ENCODE peak calls at places on chromosome 9, in four cellular contexts. One of them, this sample, is unnamed.

GRCh38 chr9:108219664-108220063 is 636.1 kb downstream of the ACTL7B start:
- DNase-seq in lower leg skin: no peak
- DNase-seq in body of pancreas: peak
- DNase-seq in GM20000: no peak
- DNase-seq in this sample: no peak

GRCh38 chr9:76987594-76988200 is 31.8 kb upstream of the FOXB2 start:
- DNase-seq in lower leg skin: no peak
- DNase-seq in body of pancreas: no peak
- DNase-seq in GM20000: peak
- DNase-seq in this sample: no peak

GRCh38 chr9:6171667-6172066 is 43.9 kb upstream of the IL33 start:
- DNase-seq in lower leg skin: no peak
- DNase-seq in body of pancreas: no peak
- DNase-seq in GM20000: no peak
- DNase-seq in this sample: no peak

GRCh38 chr9:78607853-78608252 is 310.9 kb downstream of the PSAT1 start:
- DNase-seq in lower leg skin: no peak
- DNase-seq in body of pancreas: no peak
- DNase-seq in GM20000: no peak
- DNase-seq in this sample: no peak

GRCh38 chr9:135246248-135247173 is 159.0 kb downstream of the OLFM1 start:
- DNase-seq in lower leg skin: no peak
- DNase-seq in body of pancreas: no peak
- DNase-seq in GM20000: no peak
- DNase-seq in this sample: no peak

GRCh38 chr9:135513351-135513846 is 7.8 kb upstream of the LCN1 start:
- DNase-seq in lower leg skin: no peak
- DNase-seq in body of pancreas: peak
- DNase-seq in GM20000: no peak
- DNase-seq in this sample: peak

GRCh38 chr9:69027355-69028097 is 8.0 kb upstream of the FXN start:
- DNase-seq in lower leg skin: no peak
- DNase-seq in body of pancreas: peak
- DNase-seq in GM20000: peak
- DNase-seq in this sample: no peak

GRCh38 chr9:98929096-98929495 is 14.6 kb upstream of the COL15A1 start:
- DNase-seq in lower leg skin: no peak
- DNase-seq in body of pancreas: no peak
- DNase-seq in GM20000: no peak
- DNase-seq in this sample: no peak

GRCh38 chr9:129544766-129545165 is 76.1 kb downstream of the C9orf50 start:
- DNase-seq in lower leg skin: no peak
- DNase-seq in body of pancreas: no peak
- DNase-seq in GM20000: no peak
- DNase-seq in this sample: no peak

GRCh38 chr9:83955985-83956287 is 24.1 kb downstream of the HNRNPK start:
- DNase-seq in lower leg skin: peak
- DNase-seq in body of pancreas: no peak
- DNase-seq in GM20000: peak
- DNase-seq in this sample: no peak

GRCh38 chr9:134181648-134182034 is 17.3 kb upstream of the RNU6ATAC start:
- DNase-seq in lower leg skin: no peak
- DNase-seq in body of pancreas: no peak
- DNase-seq in GM20000: no peak
- DNase-seq in this sample: no peak

GRCh38 chr9:94725293-94725692 is 1.2 kb upstream of the AOPEP start:
- DNase-seq in lower leg skin: no peak
- DNase-seq in body of pancreas: no peak
- DNase-seq in GM20000: no peak
- DNase-seq in this sample: peak
- TF ChIP-seq CTCF in lower leg skin: no peak
- TF ChIP-seq CTCF in body of pancreas: no peak
- TF ChIP-seq CTCF in GM20000: no peak
- TF ChIP-seq CTCF in this sample: no peak

GRCh38 chr9:121288557-121288873 is 20.6 kb downstream of the GSN start:
- DNase-seq in lower leg skin: no peak
- DNase-seq in body of pancreas: no peak
- DNase-seq in GM20000: no peak
- DNase-seq in this sample: no peak

GRCh38 chr9:121286973-121287721 is 19.2 kb downstream of the GSN start:
- DNase-seq in lower leg skin: peak
- DNase-seq in body of pancreas: peak
- DNase-seq in GM20000: no peak
- DNase-seq in this sample: peak

GRCh38 chr9:121286688-121286972 is 18.7 kb downstream of the GSN start:
- DNase-seq in lower leg skin: no peak
- DNase-seq in body of pancreas: no peak
- DNase-seq in GM20000: no peak
- DNase-seq in this sample: no peak

GRCh38 chr9:121289554-121290370 is 21.8 kb downstream of the GSN start:
- DNase-seq in lower leg skin: no peak
- DNase-seq in body of pancreas: no peak
- DNase-seq in GM20000: no peak
- DNase-seq in this sample: no peak

GRCh38 chr9:121288874-121289553 is 21.1 kb downstream of the GSN start:
- DNase-seq in lower leg skin: peak
- DNase-seq in body of pancreas: peak
- DNase-seq in GM20000: no peak
- DNase-seq in this sample: no peak
- TF ChIP-seq CTCF in lower leg skin: no peak
- TF ChIP-seq CTCF in body of pancreas: no peak
- TF ChIP-seq CTCF in GM20000: no peak
- TF ChIP-seq CTCF in this sample: no peak

GRCh38 chr9:113326230-113326629 is 13.8 kb downstream of the WDR31 start:
- DNase-seq in lower leg skin: no peak
- DNase-seq in body of pancreas: no peak
- DNase-seq in GM20000: no peak
- DNase-seq in this sample: no peak
- TF ChIP-seq CTCF in lower leg skin: no peak
- TF ChIP-seq CTCF in body of pancreas: no peak
- TF ChIP-seq CTCF in GM20000: no peak
- TF ChIP-seq CTCF in this sample: no peak

GRCh38 chr9:131013015-131013755 is 4.2 kb downstream of the LAMC3 start:
- DNase-seq in lower leg skin: no peak
- DNase-seq in body of pancreas: no peak
- DNase-seq in GM20000: no peak
- DNase-seq in this sample: no peak

GRCh38 chr9:131017067-131017466 is 8.1 kb downstream of the LAMC3 start:
- DNase-seq in lower leg skin: peak
- DNase-seq in body of pancreas: no peak
- DNase-seq in GM20000: no peak
- DNase-seq in this sample: no peak

GRCh38 chr9:131015876-131016397 is 7.0 kb downstream of the LAMC3 start:
- DNase-seq in lower leg skin: no peak
- DNase-seq in body of pancreas: no peak
- DNase-seq in GM20000: no peak
- DNase-seq in this sample: no peak

GRCh38 chr9:131013771-131014676 is 5.0 kb downstream of the LAMC3 start:
- DNase-seq in lower leg skin: no peak
- DNase-seq in body of pancreas: peak
- DNase-seq in GM20000: no peak
- DNase-seq in this sample: no peak

DNA sequence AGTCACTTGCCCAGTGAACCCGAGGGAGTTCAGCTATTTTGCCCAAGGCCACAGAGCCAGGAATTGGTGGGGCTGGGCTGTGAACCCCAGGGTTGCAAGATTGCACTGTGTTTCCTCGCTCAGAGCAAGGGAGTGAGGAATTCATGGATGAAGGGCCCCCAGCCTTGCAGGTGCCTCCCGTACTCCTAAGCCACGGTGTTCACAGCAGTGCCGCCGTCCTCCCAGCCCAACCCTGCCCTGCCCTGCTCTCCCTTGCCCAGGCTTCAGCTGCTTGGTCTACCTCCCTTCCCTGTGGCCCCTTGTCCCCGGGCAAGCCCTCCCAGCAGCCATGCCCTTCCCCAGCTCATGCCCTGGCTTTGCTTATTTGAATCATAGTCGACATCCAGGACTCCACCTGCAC is 6.1 kb downstream of the LAMC3 start:
- DNase-seq in lower leg skin: no peak
- DNase-seq in body of pancreas: no peak
- DNase-seq in GM20000: no peak
- DNase-seq in this sample: no peak
- TF ChIP-seq CTCF in lower leg skin: no peak
- TF ChIP-seq CTCF in body of pancreas: no peak
- TF ChIP-seq CTCF in GM20000: no peak
- TF ChIP-seq CTCF in this sample: no peak